ENCODE peak calls at places on chromosomes 13 and 19, in four cellular contexts. G is A549, L is HepG2, T is GM12878. X is an unnamed sample.

GRCh38 chr19:43450545-43450997 is 14.8 kb downstream of the LYPD3 start:
- DNase-seq in G (no peak), L (no peak), T (no peak), X (no peak)

GRCh38 chr13:62653371-62653770 is 1237.7 kb upstream of the PCDH20 start:
- DNase-seq in G (no peak), L (no peak), T (no peak), X (no peak)

GRCh38 chr13:48896312-48896711 is 79.4 kb upstream of the FNDC3A start:
- DNase-seq in G (peak; percentile 4), L (no peak), T (no peak), X (no peak)

GRCh38 chr19:30742539-30742938 is 370.4 kb downstream of the ZNF536 start:
- DNase-seq in G (no peak), L (no peak), T (no peak), X (peak; percentile 63)

GRCh38 chr13:39531646-39532045 is 71.3 kb downstream of the LHFPL6 start:
- DNase-seq in G (no peak), L (no peak), T (no peak), X (no peak)

GRCh38 chr19:1882089-1882785 is 3.1 kb downstream of the ABHD17A start:
- DNase-seq in G (no peak), L (no peak), T (no peak), X (no peak)

GRCh38 chr13:106161186-106161585 is 374.3 kb downstream of the EFNB2 start:
- DNase-seq in G (no peak), L (no peak), T (no peak), X (no peak)

GRCh38 chr19:33394006-33394722 is 20.7 kb downstream of the CEBPG start:
- DNase-seq in G (no peak), L (peak; percentile 55), T (no peak), X (no peak)

GRCh38 chr13:41952749-41953148 is 8.2 kb downstream of the VWA8 start:
- DNase-seq in G (no peak), L (no peak), T (no peak), X (no peak)

GRCh38 chr13:41064493-41064892 is 3.2 kb downstream of the WBP4 start:
- DNase-seq in G (no peak), L (no peak), T (no peak), X (no peak)

GRCh38 chr19:7595466-7596133 is at the start of gene CAMSAP3:
- DNase-seq in G (no peak), L (peak; percentile 64), T (no peak), X (peak; percentile 90)

GRCh38 chr19:40578442-40578908 is 1.8 kb downstream of the SHKBP1 start:
- DNase-seq in G (peak; percentile 88), L (no peak), T (no peak), X (peak; percentile 60)

GRCh38 chr13:52067237-52067636 is 42.7 kb downstream of the UTP14C start:
- DNase-seq in G (peak; percentile 21), L (peak; percentile 62), T (no peak), X (no peak)

GRCh38 chr19:342801-343421 is 1.7 kb downstream of the MIER2 start:
- DNase-seq in G (no peak), L (no peak), T (peak; percentile 15), X (no peak)

GRCh38 chr13:98938801-98939200 is 39.1 kb downstream of the DOCK9 start:
- DNase-seq in G (no peak), L (no peak), T (no peak), X (no peak)
- TF ChIP-seq PBX3 in G (no peak), L (no peak), T (no peak), X (no peak)

DNA sequence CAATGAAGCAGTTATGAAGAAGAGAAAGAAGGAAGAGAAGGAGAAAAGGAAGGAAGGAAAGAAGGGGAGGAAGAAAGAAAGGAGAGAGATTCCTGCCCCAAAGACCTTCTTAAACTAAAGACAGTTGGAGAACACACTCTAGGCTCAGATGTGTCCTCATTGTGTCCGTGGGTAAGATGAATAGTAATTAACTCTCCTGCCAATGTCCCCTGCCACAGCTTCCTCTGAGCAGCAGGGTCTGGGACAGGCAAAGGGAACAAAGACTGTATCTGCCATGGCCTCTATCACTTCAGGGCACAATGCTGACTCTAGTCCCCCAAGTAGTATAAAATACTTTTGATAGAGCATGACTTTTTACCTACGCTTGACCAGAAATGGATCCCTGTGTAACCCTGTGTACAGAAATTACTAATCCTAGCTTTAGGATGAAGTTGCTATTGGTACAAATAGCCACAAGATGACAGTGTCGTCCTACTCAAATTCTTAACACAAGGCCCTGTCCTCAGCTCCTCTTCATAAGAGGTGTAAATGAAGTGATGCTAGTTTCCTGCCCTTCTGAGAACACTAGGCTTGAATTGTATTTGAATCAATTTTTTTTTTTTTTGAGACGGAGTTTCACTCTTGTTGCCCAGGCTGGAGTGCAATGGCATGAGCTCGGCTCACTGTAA is 186.2 kb upstream of the GPR12 start:
- DNase-seq in G (peak; percentile 71), L (peak; percentile 64), T (peak; percentile 16), X (peak; percentile 48)
- TF ChIP-seq PBX3 in G (no peak), L (no peak), T (no peak), X (no peak)

DNA sequence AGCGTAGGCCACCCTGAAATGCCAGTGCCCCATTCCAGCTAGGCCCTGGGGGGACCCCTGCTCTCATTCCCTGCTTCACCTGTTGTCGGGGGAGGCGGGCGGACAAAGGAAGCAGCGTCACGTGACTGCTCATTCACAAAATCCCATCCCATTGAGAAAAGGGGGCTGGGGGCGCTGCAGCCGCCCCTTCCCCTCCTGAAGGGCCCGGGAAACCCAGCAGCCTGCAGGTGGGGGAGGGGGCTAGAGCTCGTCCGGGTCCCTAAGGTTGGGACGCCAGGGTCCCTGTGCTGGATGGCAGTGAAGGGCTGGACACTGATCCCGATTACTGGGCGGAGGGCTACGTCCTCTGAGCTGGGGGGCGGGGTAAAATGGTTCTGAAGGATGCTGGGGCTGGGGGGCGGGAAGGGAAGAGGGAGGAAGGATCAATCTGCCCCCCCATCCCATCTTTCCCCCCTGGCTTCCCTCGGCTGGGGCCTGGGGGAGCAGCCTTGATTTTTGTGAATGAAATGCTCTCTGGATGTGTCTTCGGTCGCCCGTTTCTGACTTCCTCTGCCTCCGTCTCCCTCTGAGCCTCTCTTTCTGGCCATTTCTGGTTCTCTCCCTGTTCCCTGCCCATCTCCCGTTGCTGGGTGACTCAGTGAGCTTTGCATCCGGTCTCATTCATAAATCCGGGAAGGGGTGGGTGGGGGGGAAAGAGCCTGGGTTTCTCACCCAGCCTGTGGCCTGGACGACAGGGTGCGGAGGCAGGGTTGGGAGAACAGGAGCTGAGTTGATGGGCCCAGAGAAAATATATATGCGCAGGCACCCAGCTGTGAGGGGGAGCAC is 816 bp downstream of the SPRED3 start:
- DNase-seq in G (peak; percentile 53), L (no peak), T (no peak), X (peak; percentile 80)
- TF ChIP-seq PBX3 in G (no peak), L (no peak), T (no peak), X (peak; percentile 20)

GRCh38 chr13:113273856-113274590 is 23.0 kb upstream of the LAMP1 start:
- DNase-seq in G (no peak), L (no peak), T (no peak), X (no peak)

GRCh38 chr13:113272791-113273190 is 24.2 kb upstream of the LAMP1 start:
- DNase-seq in G (no peak), L (no peak), T (no peak), X (no peak)

DNA sequence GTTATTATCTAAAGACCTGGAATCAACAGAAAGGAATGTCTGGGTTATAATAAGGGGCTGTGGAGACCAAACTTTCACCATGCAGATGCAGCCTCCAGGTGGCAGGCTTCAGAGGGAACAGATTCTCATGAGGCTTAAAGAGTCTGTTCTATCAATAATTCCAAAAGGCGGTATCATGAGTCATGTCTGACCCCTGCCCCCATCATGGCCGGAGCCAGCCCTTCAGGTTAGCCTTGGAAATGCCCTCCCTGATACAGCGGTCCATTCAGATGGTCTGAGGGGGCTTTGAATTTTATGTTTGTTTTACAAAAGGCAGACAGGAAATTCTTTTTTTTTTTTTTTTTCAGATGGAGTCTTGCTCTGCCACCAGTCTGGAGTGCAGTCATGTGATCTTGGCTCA is 21.7 kb upstream of the LAMP1 start:
- DNase-seq in G (peak; percentile 53), L (peak; percentile 84), T (no peak), X (peak; percentile 52)
- TF ChIP-seq PBX3 in G (no peak), L (no peak), T (no peak), X (no peak)

GRCh38 chr19:55581145-55581827 is 638 bp upstream of the ZNF579 start:
- DNase-seq in G (peak; percentile 60), L (peak; percentile 20), T (no peak), X (no peak)
- TF ChIP-seq PBX3 in G (no peak), L (no peak), T (no peak), X (no peak)

DNA sequence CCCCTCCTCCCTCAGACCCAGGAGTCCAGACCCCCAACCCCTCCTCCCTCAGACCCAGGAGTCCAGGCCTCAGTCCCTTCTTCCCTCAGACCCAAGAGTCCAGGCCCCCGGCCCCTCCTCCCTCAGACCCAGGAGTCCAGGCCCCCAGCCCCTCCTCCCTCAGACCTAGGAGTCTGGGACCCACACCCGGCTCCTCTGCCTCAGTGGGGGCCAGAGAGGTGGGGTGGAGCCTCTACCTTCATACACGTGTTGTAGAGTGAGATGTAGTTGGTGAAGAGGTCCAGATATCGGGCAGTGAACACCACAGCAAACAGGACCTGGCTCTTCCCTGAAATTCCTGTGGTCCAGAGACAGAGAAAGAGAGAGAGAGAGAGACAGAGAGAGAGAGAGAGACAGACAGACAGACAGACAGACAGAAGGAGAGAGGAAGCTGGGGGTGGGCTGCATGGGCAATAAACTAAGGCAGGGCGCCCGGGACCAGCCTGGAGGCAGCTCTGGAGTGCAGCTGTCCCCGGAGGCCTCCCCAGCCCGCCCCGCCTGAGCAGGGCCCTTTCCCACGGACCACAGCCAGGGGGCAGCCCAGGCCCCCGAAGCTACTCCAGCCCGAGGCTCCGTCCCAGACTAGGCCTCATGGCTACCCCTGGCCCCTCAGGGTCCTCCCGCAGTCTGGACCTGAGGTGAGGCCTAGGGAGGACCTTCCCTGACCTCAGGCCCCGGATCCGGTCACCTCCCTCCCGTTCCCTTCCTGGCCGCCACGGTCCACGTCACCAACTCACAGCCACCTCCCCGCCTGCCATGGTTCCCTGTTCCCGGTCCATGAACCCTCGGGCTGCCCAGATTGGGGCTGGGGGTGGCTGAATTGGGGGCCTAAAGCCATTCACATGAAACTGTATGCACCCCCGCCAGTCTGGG is 907 bp downstream of the KDELR1 start:
- DNase-seq in G (peak; percentile 64), L (peak; percentile 44), T (no peak), X (peak; percentile 84)
- TF ChIP-seq PBX3 in G (peak; percentile 23), L (no peak), T (peak; percentile 7), X (peak; percentile 1)

GRCh38 chr13:43785681-43786471 is 896 bp downstream of the ENOX1 start:
- DNase-seq in G (peak; percentile 64), L (no peak), T (no peak), X (peak; percentile 89)
- TF ChIP-seq PBX3 in G (no peak), L (no peak), T (no peak), X (no peak)

GRCh38 chr19:17105548-17105947 is 30.0 kb downstream of the MYO9B start:
- DNase-seq in G (no peak), L (no peak), T (peak; percentile 53), X (no peak)

GRCh38 chr19:17108453-17108784 is 32.8 kb downstream of the MYO9B start:
- DNase-seq in G (no peak), L (no peak), T (no peak), X (no peak)

GRCh38 chr19:17109300-17109699 is 33.7 kb downstream of the MYO9B start:
- DNase-seq in G (no peak), L (no peak), T (no peak), X (no peak)

GRCh38 chr19:17109962-17110598 is 34.5 kb downstream of the MYO9B start:
- DNase-seq in G (no peak), L (no peak), T (peak; percentile 72), X (no peak)

GRCh38 chr19:17107546-17108452 is 32.2 kb downstream of the MYO9B start:
- DNase-seq in G (peak; percentile 86), L (peak; percentile 16), T (no peak), X (peak; percentile 57)
- TF ChIP-seq PBX3 in G (peak; percentile 27), L (no peak), T (no peak), X (peak; percentile 86)